ENCODE peak calls at places on chromosomes 7 and 10, in seven cellular contexts. One of them, this sample, is unnamed.

GRCh38 chr7:69285856-69286255 is 312.4 kb upstream of the AUTS2 start:
- DNase-seq in substantia nigra: no peak
- DNase-seq in cardiac muscle cell: no peak
- DNase-seq in lower lobe of right lung: no peak
- DNase-seq in caudate nucleus: no peak
- DNase-seq in aorta: no peak
- DNase-seq in MM.1S: no peak
- DNase-seq in this sample: no peak

GRCh38 chr7:128450409-128450808 is 5.3 kb upstream of the HILPDA start:
- DNase-seq in substantia nigra: no peak
- DNase-seq in cardiac muscle cell: peak; percentile 29
- DNase-seq in lower lobe of right lung: no peak
- DNase-seq in caudate nucleus: no peak
- DNase-seq in aorta: no peak
- DNase-seq in MM.1S: no peak
- DNase-seq in this sample: no peak

GRCh38 chr7:28070311-28071055 is 110.1 kb downstream of the JAZF1 start:
- DNase-seq in substantia nigra: no peak
- DNase-seq in cardiac muscle cell: no peak
- DNase-seq in lower lobe of right lung: no peak
- DNase-seq in caudate nucleus: no peak
- DNase-seq in aorta: no peak
- DNase-seq in MM.1S: no peak
- DNase-seq in this sample: no peak

GRCh38 chr10:72049969-72050781 is 38.2 kb downstream of the SPOCK2 start:
- DNase-seq in substantia nigra: no peak
- DNase-seq in cardiac muscle cell: no peak
- DNase-seq in lower lobe of right lung: no peak
- DNase-seq in caudate nucleus: no peak
- DNase-seq in aorta: no peak
- DNase-seq in MM.1S: no peak
- DNase-seq in this sample: no peak

GRCh38 chr7:17153571-17153970 is 144.9 kb upstream of the AHR start:
- DNase-seq in substantia nigra: no peak
- DNase-seq in cardiac muscle cell: no peak
- DNase-seq in lower lobe of right lung: no peak
- DNase-seq in caudate nucleus: no peak
- DNase-seq in aorta: no peak
- DNase-seq in MM.1S: no peak
- DNase-seq in this sample: no peak

GRCh38 chr7:71707041-71707440 is 575.1 kb downstream of the GALNT17 start:
- DNase-seq in substantia nigra: no peak
- DNase-seq in cardiac muscle cell: no peak
- DNase-seq in lower lobe of right lung: no peak
- DNase-seq in caudate nucleus: no peak
- DNase-seq in aorta: no peak
- DNase-seq in MM.1S: no peak
- DNase-seq in this sample: no peak

GRCh38 chr10:119461380-119461779 is 81.1 kb downstream of the RGS10 start:
- DNase-seq in substantia nigra: no peak
- DNase-seq in cardiac muscle cell: no peak
- DNase-seq in lower lobe of right lung: no peak
- DNase-seq in caudate nucleus: no peak
- DNase-seq in aorta: no peak
- DNase-seq in MM.1S: no peak
- DNase-seq in this sample: no peak

GRCh38 chr7:2314209-2314955 is at the start of gene SNX8:
- DNase-seq in substantia nigra: peak; percentile 79
- DNase-seq in cardiac muscle cell: peak; percentile 92
- DNase-seq in lower lobe of right lung: peak; percentile 93
- DNase-seq in caudate nucleus: peak; percentile 84
- DNase-seq in aorta: peak; percentile 91
- DNase-seq in MM.1S: peak; percentile 93
- DNase-seq in this sample: peak; percentile 91

GRCh38 chr7:67552738-67553137 is 556.1 kb downstream of the TYW1 start:
- DNase-seq in substantia nigra: no peak
- DNase-seq in cardiac muscle cell: no peak
- DNase-seq in lower lobe of right lung: no peak
- DNase-seq in caudate nucleus: no peak
- DNase-seq in aorta: no peak
- DNase-seq in MM.1S: no peak
- DNase-seq in this sample: no peak
- H3K27ac ChIP-seq in substantia nigra: no peak overlapping the region
- H3K27ac ChIP-seq in cardiac muscle cell: no peak overlapping the region
- H3K27ac ChIP-seq in lower lobe of right lung: no peak overlapping the region
- H3K27ac ChIP-seq in caudate nucleus: no peak overlapping the region
- H3K27ac ChIP-seq in aorta: no peak overlapping the region
- H3K27ac ChIP-seq in MM.1S: no peak overlapping the region
- H3K27ac ChIP-seq in this sample: no peak overlapping the region

DNA sequence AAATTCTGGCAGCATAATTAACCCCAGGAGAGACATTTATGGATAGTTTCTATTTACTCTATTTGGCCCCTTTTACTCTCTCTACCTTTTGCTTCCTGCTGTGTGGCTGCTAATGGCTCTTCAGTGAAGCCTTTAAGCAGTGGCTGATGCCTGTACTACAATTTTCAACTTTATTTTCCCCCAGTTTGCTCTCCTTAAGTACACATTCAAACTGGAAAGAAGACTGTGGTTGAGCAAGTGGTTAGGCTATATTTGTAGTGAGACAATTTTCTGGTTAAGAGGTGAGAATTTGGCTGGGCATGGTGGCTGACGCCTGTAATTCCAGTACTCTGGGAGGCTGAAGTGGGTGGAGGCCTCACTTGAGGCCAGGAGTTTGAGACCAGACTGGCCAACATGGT is 8.5 kb upstream of the RSBN1L start:
- DNase-seq in substantia nigra: no peak
- DNase-seq in cardiac muscle cell: no peak
- DNase-seq in lower lobe of right lung: no peak
- DNase-seq in caudate nucleus: no peak
- DNase-seq in aorta: no peak
- DNase-seq in MM.1S: no peak
- DNase-seq in this sample: no peak
- H3K27ac ChIP-seq in substantia nigra: no peak overlapping the region
- H3K27ac ChIP-seq in cardiac muscle cell: no peak overlapping the region
- H3K27ac ChIP-seq in lower lobe of right lung: peak overlapping the region; percentile 20
- H3K27ac ChIP-seq in caudate nucleus: no peak overlapping the region
- H3K27ac ChIP-seq in aorta: no peak overlapping the region
- H3K27ac ChIP-seq in MM.1S: no peak overlapping the region
- H3K27ac ChIP-seq in this sample: no peak overlapping the region

GRCh38 chr10:35449944-35450343 is 113.6 kb downstream of the CCNY start:
- DNase-seq in substantia nigra: no peak
- DNase-seq in cardiac muscle cell: no peak
- DNase-seq in lower lobe of right lung: no peak
- DNase-seq in caudate nucleus: no peak
- DNase-seq in aorta: no peak
- DNase-seq in MM.1S: no peak
- DNase-seq in this sample: no peak

GRCh38 chr10:35446439-35446838 is 110.1 kb downstream of the CCNY start:
- DNase-seq in substantia nigra: no peak
- DNase-seq in cardiac muscle cell: no peak
- DNase-seq in lower lobe of right lung: no peak
- DNase-seq in caudate nucleus: no peak
- DNase-seq in aorta: no peak
- DNase-seq in MM.1S: no peak
- DNase-seq in this sample: no peak

GRCh38 chr10:35445150-35445884 is 109.0 kb downstream of the CCNY start:
- DNase-seq in substantia nigra: no peak
- DNase-seq in cardiac muscle cell: no peak
- DNase-seq in lower lobe of right lung: no peak
- DNase-seq in caudate nucleus: no peak
- DNase-seq in aorta: no peak
- DNase-seq in MM.1S: no peak
- DNase-seq in this sample: no peak

GRCh38 chr10:35448687-35449662 is 112.7 kb downstream of the CCNY start:
- DNase-seq in substantia nigra: no peak
- DNase-seq in cardiac muscle cell: peak; percentile 84
- DNase-seq in lower lobe of right lung: no peak
- DNase-seq in caudate nucleus: no peak
- DNase-seq in aorta: peak; percentile 76
- DNase-seq in MM.1S: no peak
- DNase-seq in this sample: no peak

DNA sequence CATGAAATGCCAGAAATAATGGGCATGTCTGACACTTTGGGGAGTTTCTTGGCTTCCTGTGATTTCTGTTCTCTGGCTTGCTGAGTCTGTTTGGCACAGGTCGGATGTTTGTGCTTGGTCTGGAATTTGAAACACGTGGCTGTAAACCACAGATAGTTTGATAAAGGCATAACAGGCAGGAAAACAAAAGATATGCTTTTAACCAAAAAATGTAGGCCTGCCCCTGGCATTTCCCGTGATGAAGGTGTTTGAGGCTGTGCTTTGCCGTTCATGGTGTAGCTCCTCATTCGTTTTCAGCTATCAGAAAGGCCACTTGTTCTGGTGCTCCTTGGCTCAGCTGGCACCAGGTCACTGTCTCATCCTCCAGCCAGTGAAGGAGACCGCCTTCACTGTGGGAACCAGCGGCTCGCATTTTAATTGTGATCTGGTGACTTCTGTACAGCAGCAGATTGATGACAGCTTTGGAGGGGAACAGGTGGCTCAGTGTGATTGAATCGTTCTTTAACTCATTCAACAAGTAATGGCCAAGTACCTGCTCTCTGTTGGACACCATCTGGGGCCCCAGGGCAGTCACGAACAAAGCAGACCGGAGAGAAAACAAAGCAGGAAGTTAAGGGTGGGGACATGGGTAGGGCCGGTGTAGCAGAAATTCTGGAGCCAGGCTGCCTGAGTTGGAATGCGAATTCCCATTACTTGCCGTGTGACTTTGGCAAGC is 111.5 kb downstream of the CCNY start:
- DNase-seq in substantia nigra: no peak
- DNase-seq in cardiac muscle cell: peak; percentile 91
- DNase-seq in lower lobe of right lung: no peak
- DNase-seq in caudate nucleus: no peak
- DNase-seq in aorta: no peak
- DNase-seq in MM.1S: no peak
- DNase-seq in this sample: no peak
- H3K27ac ChIP-seq in substantia nigra: peak overlapping the region; percentile 75
- H3K27ac ChIP-seq in cardiac muscle cell: no peak overlapping the region
- H3K27ac ChIP-seq in lower lobe of right lung: peak overlapping the region; percentile 48
- H3K27ac ChIP-seq in caudate nucleus: no peak overlapping the region
- H3K27ac ChIP-seq in aorta: no peak overlapping the region
- H3K27ac ChIP-seq in MM.1S: no peak overlapping the region
- H3K27ac ChIP-seq in this sample: peak overlapping the region; percentile 80

GRCh38 chr7:37924399-37924798 is 4.0 kb downstream of the EPDR1 start:
- DNase-seq in substantia nigra: no peak
- DNase-seq in cardiac muscle cell: no peak
- DNase-seq in lower lobe of right lung: no peak
- DNase-seq in caudate nucleus: no peak
- DNase-seq in aorta: no peak
- DNase-seq in MM.1S: no peak
- DNase-seq in this sample: no peak
- H3K27ac ChIP-seq in substantia nigra: no peak overlapping the region
- H3K27ac ChIP-seq in cardiac muscle cell: no peak overlapping the region
- H3K27ac ChIP-seq in lower lobe of right lung: peak overlapping the region; percentile 4
- H3K27ac ChIP-seq in caudate nucleus: no peak overlapping the region
- H3K27ac ChIP-seq in aorta: no peak overlapping the region
- H3K27ac ChIP-seq in MM.1S: no peak overlapping the region
- H3K27ac ChIP-seq in this sample: peak overlapping the region; percentile 38

GRCh38 chr7:100257017-100257416 is 37.3 kb downstream of the PVRIG start:
- DNase-seq in substantia nigra: no peak
- DNase-seq in cardiac muscle cell: no peak
- DNase-seq in lower lobe of right lung: no peak
- DNase-seq in caudate nucleus: no peak
- DNase-seq in aorta: no peak
- DNase-seq in MM.1S: no peak
- DNase-seq in this sample: no peak
- H3K27ac ChIP-seq in substantia nigra: no peak overlapping the region
- H3K27ac ChIP-seq in cardiac muscle cell: no peak overlapping the region
- H3K27ac ChIP-seq in lower lobe of right lung: no peak overlapping the region
- H3K27ac ChIP-seq in caudate nucleus: no peak overlapping the region
- H3K27ac ChIP-seq in aorta: no peak overlapping the region
- H3K27ac ChIP-seq in MM.1S: no peak overlapping the region
- H3K27ac ChIP-seq in this sample: no peak overlapping the region